ENCODE peak calls at places on chromosomes 11 and 22, in four cellular contexts. A is SK-N-SH, H is GM12878, Z is IMR-90. F is an unnamed sample.

GRCh38 chr22:44505796-44506354 is 7.8 kb upstream of the RTL6 start:
- DNase-seq in Z (no peak), H (no peak), A (no peak), F (no peak)

GRCh38 chr11:103887001-103887680 is 149.3 kb upstream of the DDI1 start:
- DNase-seq in H (no peak), A (no peak), Z (no peak), F (no peak)

GRCh38 chr11:97259434-97259833 is 869.6 kb downstream of the JRKL start:
- DNase-seq in H (no peak), Z (no peak), A (no peak), F (no peak)

GRCh38 chr22:37765498-37765897 is 42.2 kb upstream of the GCAT start:
- DNase-seq in A (no peak), Z (no peak), H (no peak), F (no peak)

GRCh38 chr11:103525069-103525468 is 415.8 kb downstream of the DYNC2H1 start:
- DNase-seq in H (no peak), A (no peak), Z (peak), F (no peak)

GRCh38 chr22:23075525-23076216 is 5.4 kb downstream of the GNAZ start:
- DNase-seq in A (no peak), Z (no peak), H (no peak), F (peak)

GRCh38 chr22:49211176-49211575 is 616.5 kb downstream of the BRD1 start:
- DNase-seq in Z (no peak), H (no peak), A (no peak), F (no peak)

GRCh38 chr11:46906596-46906995 is 11.8 kb downstream of the LRP4 start:
- DNase-seq in Z (peak), A (no peak), H (no peak), F (no peak)

GRCh38 chr11:60265373-60266214 is 14.9 kb upstream of the MS4A4A start:
- DNase-seq in A (peak), Z (peak), H (peak), F (peak)

GRCh38 chr11:71170619-71171018 is 81.8 kb downstream of the SHANK2 start:
- DNase-seq in H (no peak), A (no peak), Z (no peak), F (no peak)

GRCh38 chr11:102495161-102496042 is 35.1 kb downstream of the MMP7 start:
- DNase-seq in A (peak), Z (peak), H (peak), F (peak)

GRCh38 chr22:24141586-24141985 is 39.7 kb upstream of the SUSD2 start:
- DNase-seq in H (no peak), A (no peak), Z (peak), F (no peak)

GRCh38 chr11:19903620-19904069 is 191.0 kb downstream of the NAV2 start:
- DNase-seq in A (peak), Z (peak), H (peak), F (peak)

GRCh38 chr11:37468344-37468743 is 870.3 kb upstream of the RAG2 start:
- DNase-seq in Z (no peak), A (no peak), H (no peak), F (no peak)

GRCh38 chr11:118233377-118233776 is 8.6 kb upstream of the JAML start:
- DNase-seq in A (no peak), Z (no peak), H (no peak), F (no peak)

GRCh38 chr11:110367571-110367970 is 62.2 kb upstream of the FDX1 start:
- DNase-seq in Z (no peak), H (no peak), A (no peak), F (no peak)

GRCh38 chr11:35608502-35608901 is 9.8 kb upstream of the FJX1 start:
- DNase-seq in H (no peak), Z (no peak), A (no peak), F (no peak)

GRCh38 chr11:45922425-45923082 is at the start of gene LARGE2:
- DNase-seq in H (no peak), Z (no peak), A (peak), F (no peak)

GRCh38 chr22:38936562-38936961 is 20.8 kb upstream of the APOBEC3A start:
- DNase-seq in A (no peak), H (no peak), Z (no peak), F (no peak)

GRCh38 chr22:38935616-38936015 is 21.8 kb upstream of the APOBEC3A start:
- DNase-seq in Z (no peak), A (no peak), H (no peak), F (no peak)

GRCh38 chr22:38937036-38937435 is 20.4 kb upstream of the APOBEC3A start:
- DNase-seq in A (no peak), Z (no peak), H (no peak), F (no peak)

GRCh38 chr22:38937541-38937940 is 19.9 kb upstream of the APOBEC3A start:
- DNase-seq in A (no peak), H (no peak), Z (no peak), F (no peak)

GRCh38 chr22:38935023-38935422 is 22.4 kb upstream of the APOBEC3A start:
- DNase-seq in H (no peak), A (no peak), Z (no peak), F (no peak)
- TF ChIP-seq MXI1 in H (no peak), A (no peak), Z (no peak), F (no peak)

DNA sequence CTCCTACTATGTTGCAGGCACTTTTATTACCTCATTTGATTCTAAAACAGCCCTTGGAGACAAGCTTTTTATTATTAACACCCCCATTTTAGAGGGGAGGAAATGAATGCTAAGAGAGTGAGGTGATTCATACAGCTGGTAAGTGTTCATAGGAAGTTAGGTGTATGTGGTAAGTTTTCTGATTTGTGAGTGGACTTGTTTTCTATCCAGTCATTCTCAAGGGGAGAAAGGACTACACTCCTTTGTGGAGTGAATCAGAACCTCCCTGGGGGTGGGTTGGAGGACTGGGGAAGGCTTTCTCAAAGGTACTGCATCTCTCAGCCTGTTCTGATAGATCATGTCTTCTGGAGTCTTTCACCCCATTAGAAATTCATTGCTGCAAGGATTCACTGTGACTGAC is 23.5 kb downstream of the PKNOX2 start:
- DNase-seq in A (no peak), H (no peak), Z (peak), F (no peak)
- TF ChIP-seq MXI1 in A (no peak), H (no peak), Z (no peak), F (no peak)

GRCh38 chr11:39139581-39139980 is 2319.9 kb downstream of the LRRC4C start:
- DNase-seq in H (no peak), Z (no peak), A (no peak), F (no peak)
- TF ChIP-seq MXI1 in H (no peak), Z (no peak), A (no peak), F (no peak)

DNA sequence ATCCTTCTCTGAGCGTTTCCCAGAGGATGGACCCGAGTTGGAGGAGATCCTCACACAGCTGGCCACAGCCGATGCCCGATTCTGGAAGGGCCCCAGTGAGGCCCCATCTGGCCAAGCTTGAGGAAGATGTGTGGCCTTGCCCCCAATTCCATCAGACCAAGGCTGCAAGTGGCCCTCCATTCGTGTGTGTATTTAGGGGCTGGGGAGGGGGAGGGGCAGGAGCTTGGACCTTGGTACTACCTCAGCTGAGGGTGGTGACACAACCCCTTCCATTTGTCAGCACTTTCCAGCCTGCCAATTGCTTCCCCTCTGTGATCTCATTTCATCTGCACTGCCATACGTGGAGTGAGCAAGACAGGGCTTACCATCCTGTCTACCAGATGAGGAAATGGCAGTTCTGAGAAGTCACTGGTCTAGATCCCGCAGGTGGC is 1.3 kb upstream of the BBS1 start:
- DNase-seq in A (no peak), H (no peak), Z (no peak), F (peak)
- TF ChIP-seq MXI1 in A (no peak), H (no peak), Z (no peak), F (no peak)

GRCh38 chr11:9265211-9266131 is at the start of gene DENND5A:
- DNase-seq in A (peak), Z (peak), H (no peak), F (peak)
- TF ChIP-seq MXI1 in A (peak), Z (peak), H (no peak), F (peak)

GRCh38 chr11:32890843-32891656 is 1.6 kb upstream of the QSER1 start:
- DNase-seq in H (no peak), A (no peak), Z (no peak), F (no peak)
- TF ChIP-seq MXI1 in H (no peak), A (no peak), Z (no peak), F (no peak)

GRCh38 chr11:124644426-124645280 is 22.0 kb downstream of the TBRG1 start:
- DNase-seq in H (no peak), Z (peak), A (peak), F (peak)
- TF ChIP-seq MXI1 in H (no peak), Z (peak), A (peak), F (peak)

GRCh38 chr11:67584205-67584880 is 731 bp downstream of the GSTP1 start:
- DNase-seq in Z (peak), A (peak), H (no peak), F (no peak)
- TF ChIP-seq MXI1 in Z (peak), A (peak), H (no peak), F (no peak)

DNA sequence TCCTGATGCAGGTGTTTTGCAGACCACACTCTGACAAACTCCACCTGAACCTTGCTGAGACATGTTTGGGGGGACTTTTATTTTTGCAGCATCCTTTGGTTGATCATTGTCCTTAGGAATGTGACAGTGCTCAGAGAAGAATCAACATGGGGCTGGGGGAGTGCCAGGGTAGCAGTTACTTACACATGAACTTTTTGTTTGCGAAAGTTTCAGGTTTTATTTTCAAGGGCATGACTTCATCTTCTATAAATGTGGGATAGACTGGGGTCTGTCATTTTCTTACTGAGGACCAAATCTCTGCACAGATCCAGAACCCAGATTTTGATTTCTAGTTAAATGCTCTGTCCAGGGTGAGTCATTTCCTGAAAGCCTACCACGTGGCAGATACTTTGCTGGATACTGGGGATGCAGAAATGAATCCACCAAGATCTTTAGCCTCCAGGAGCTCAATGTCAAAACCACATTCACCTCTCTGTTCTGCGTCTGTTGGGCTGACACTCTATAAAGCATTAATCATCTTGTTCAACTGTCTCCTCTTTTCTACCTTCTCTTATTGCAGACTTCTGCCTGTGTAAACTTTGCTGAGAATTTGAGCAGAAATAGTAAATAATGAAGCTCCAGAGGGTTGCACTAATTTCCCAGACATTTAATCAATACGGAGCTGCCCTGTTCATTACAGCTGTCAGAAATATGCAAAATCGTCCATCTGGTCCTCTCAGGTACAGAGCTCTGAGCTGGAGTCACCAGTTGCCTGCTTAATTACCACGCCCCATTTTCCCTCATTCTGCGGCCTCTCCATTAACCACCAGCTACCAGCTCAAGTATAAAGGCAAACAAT is 387.9 kb downstream of the MIAT start:
- DNase-seq in Z (peak), A (no peak), H (no peak), F (no peak)
- TF ChIP-seq MXI1 in Z (peak), A (peak), H (no peak), F (no peak)

DNA sequence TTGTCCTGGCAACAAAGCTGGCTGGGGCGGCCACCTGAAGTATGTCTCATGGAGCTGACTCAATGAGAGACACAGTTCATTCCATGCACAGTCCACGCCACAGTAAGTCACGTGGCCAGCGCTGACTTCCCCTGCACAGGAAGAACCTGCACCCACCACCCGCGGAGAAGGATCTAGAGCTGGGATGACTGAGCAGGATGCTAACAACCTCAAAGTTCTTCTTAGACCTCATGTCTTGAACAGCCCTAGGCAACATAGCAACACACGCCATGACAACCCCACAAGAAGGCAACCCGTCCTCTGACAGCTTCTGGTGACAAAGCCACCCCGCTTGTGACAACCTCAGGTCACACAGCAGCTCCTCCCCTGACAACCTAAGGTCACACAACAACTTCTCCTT is 76.9 kb upstream of the B3GAT1 start:
- DNase-seq in Z (no peak), H (no peak), A (no peak), F (no peak)
- TF ChIP-seq MXI1 in Z (no peak), H (no peak), A (no peak), F (no peak)